ENCODE peak calls at places on chromosome 3, in ten cellular contexts. One of them, this sample, is unnamed.

GRCh38 chr3:151631946-151632345 is 101.8 kb upstream of the AADACL2 start:
- DNase-seq in A549: no peak
- DNase-seq in neural progenitor cell: no peak
- DNase-seq in RWPE2: no peak
- DNase-seq in ovary: no peak
- DNase-seq in CD4-positive, alpha-beta T cell: no peak
- DNase-seq in heart right ventricle: no peak
- DNase-seq in H9: no peak
- DNase-seq in IMR-90: no peak
- DNase-seq in Panc1: no peak
- DNase-seq in this sample: no peak

GRCh38 chr3:194484614-194485013 is 2.2 kb downstream of the ATP13A3 start:
- DNase-seq in A549: no peak
- DNase-seq in neural progenitor cell: no peak
- DNase-seq in RWPE2: no peak
- DNase-seq in ovary: no peak
- DNase-seq in CD4-positive, alpha-beta T cell: no peak
- DNase-seq in heart right ventricle: no peak
- DNase-seq in H9: no peak
- DNase-seq in IMR-90: no peak
- DNase-seq in Panc1: no peak
- DNase-seq in this sample: no peak

GRCh38 chr3:131711114-131711786 is 208.5 kb upstream of the MRPL3 start:
- DNase-seq in A549: no peak
- DNase-seq in neural progenitor cell: no peak
- DNase-seq in RWPE2: no peak
- DNase-seq in ovary: no peak
- DNase-seq in CD4-positive, alpha-beta T cell: no peak
- DNase-seq in heart right ventricle: no peak
- DNase-seq in H9: peak
- DNase-seq in IMR-90: no peak
- DNase-seq in Panc1: no peak
- DNase-seq in this sample: no peak

GRCh38 chr3:113228969-113229368 is 17.6 kb downstream of the BOC start:
- DNase-seq in A549: no peak
- DNase-seq in neural progenitor cell: no peak
- DNase-seq in RWPE2: no peak
- DNase-seq in ovary: no peak
- DNase-seq in CD4-positive, alpha-beta T cell: no peak
- DNase-seq in heart right ventricle: no peak
- DNase-seq in H9: peak
- DNase-seq in IMR-90: no peak
- DNase-seq in Panc1: no peak
- DNase-seq in this sample: no peak

GRCh38 chr3:18223591-18224338 is 201.4 kb downstream of the SATB1 start:
- DNase-seq in A549: no peak
- DNase-seq in neural progenitor cell: no peak
- DNase-seq in RWPE2: no peak
- DNase-seq in ovary: no peak
- DNase-seq in CD4-positive, alpha-beta T cell: no peak
- DNase-seq in heart right ventricle: no peak
- DNase-seq in H9: no peak
- DNase-seq in IMR-90: no peak
- DNase-seq in Panc1: no peak
- DNase-seq in this sample: no peak

GRCh38 chr3:149120051-149120972 is 9.1 kb upstream of the HPS3 start:
- DNase-seq in A549: peak
- DNase-seq in neural progenitor cell: peak
- DNase-seq in RWPE2: no peak
- DNase-seq in ovary: no peak
- DNase-seq in CD4-positive, alpha-beta T cell: no peak
- DNase-seq in heart right ventricle: no peak
- DNase-seq in H9: no peak
- DNase-seq in IMR-90: peak
- DNase-seq in Panc1: peak
- DNase-seq in this sample: peak

GRCh38 chr3:74636981-74637380 is 22.5 kb upstream of the CNTN3 start:
- DNase-seq in A549: no peak
- DNase-seq in neural progenitor cell: no peak
- DNase-seq in RWPE2: no peak
- DNase-seq in ovary: no peak
- DNase-seq in CD4-positive, alpha-beta T cell: no peak
- DNase-seq in heart right ventricle: no peak
- DNase-seq in H9: no peak
- DNase-seq in IMR-90: peak
- DNase-seq in Panc1: no peak
- DNase-seq in this sample: no peak

GRCh38 chr3:170703121-170703588 is 117.3 kb upstream of the SLC7A14 start:
- DNase-seq in A549: no peak
- DNase-seq in neural progenitor cell: no peak
- DNase-seq in RWPE2: no peak
- DNase-seq in ovary: no peak
- DNase-seq in CD4-positive, alpha-beta T cell: no peak
- DNase-seq in heart right ventricle: no peak
- DNase-seq in H9: no peak
- DNase-seq in IMR-90: peak
- DNase-seq in Panc1: no peak
- DNase-seq in this sample: peak

GRCh38 chr3:3119393-3119851 is 7.3 kb upstream of the TRNT1 start:
- DNase-seq in A549: no peak
- DNase-seq in neural progenitor cell: no peak
- DNase-seq in RWPE2: no peak
- DNase-seq in ovary: no peak
- DNase-seq in CD4-positive, alpha-beta T cell: no peak
- DNase-seq in heart right ventricle: no peak
- DNase-seq in H9: no peak
- DNase-seq in IMR-90: no peak
- DNase-seq in Panc1: no peak
- DNase-seq in this sample: no peak

GRCh38 chr3:25151497-25151896 is 276.6 kb upstream of the RARB start:
- DNase-seq in A549: no peak
- DNase-seq in neural progenitor cell: no peak
- DNase-seq in RWPE2: no peak
- DNase-seq in ovary: no peak
- DNase-seq in CD4-positive, alpha-beta T cell: no peak
- DNase-seq in heart right ventricle: no peak
- DNase-seq in H9: no peak
- DNase-seq in IMR-90: no peak
- DNase-seq in Panc1: no peak
- DNase-seq in this sample: peak

GRCh38 chr3:61009025-61009424 is 242.2 kb downstream of the FHIT start:
- DNase-seq in A549: no peak
- DNase-seq in neural progenitor cell: peak
- DNase-seq in RWPE2: no peak
- DNase-seq in ovary: no peak
- DNase-seq in CD4-positive, alpha-beta T cell: no peak
- DNase-seq in heart right ventricle: no peak
- DNase-seq in H9: no peak
- DNase-seq in IMR-90: no peak
- DNase-seq in Panc1: no peak
- DNase-seq in this sample: no peak

GRCh38 chr3:152362086-152362485 is 93.4 kb downstream of the MBNL1 start:
- DNase-seq in A549: no peak
- DNase-seq in neural progenitor cell: peak
- DNase-seq in RWPE2: no peak
- DNase-seq in ovary: no peak
- DNase-seq in CD4-positive, alpha-beta T cell: no peak
- DNase-seq in heart right ventricle: no peak
- DNase-seq in H9: no peak
- DNase-seq in IMR-90: no peak
- DNase-seq in Panc1: no peak
- DNase-seq in this sample: no peak

GRCh38 chr3:135992072-135992471 is 26.5 kb downstream of the PPP2R3A start:
- DNase-seq in A549: no peak
- DNase-seq in neural progenitor cell: no peak
- DNase-seq in RWPE2: no peak
- DNase-seq in ovary: no peak
- DNase-seq in CD4-positive, alpha-beta T cell: no peak
- DNase-seq in heart right ventricle: no peak
- DNase-seq in H9: no peak
- DNase-seq in IMR-90: peak
- DNase-seq in Panc1: peak
- DNase-seq in this sample: peak

GRCh38 chr3:179474480-179474879 is 23.2 kb upstream of the GNB4 start:
- DNase-seq in A549: no peak
- DNase-seq in neural progenitor cell: no peak
- DNase-seq in RWPE2: no peak
- DNase-seq in ovary: no peak
- DNase-seq in CD4-positive, alpha-beta T cell: no peak
- DNase-seq in heart right ventricle: no peak
- DNase-seq in H9: no peak
- DNase-seq in IMR-90: no peak
- DNase-seq in Panc1: no peak
- DNase-seq in this sample: no peak

GRCh38 chr3:109926376-109926775 is 589.0 kb upstream of the DPPA4 start:
- DNase-seq in A549: no peak
- DNase-seq in neural progenitor cell: no peak
- DNase-seq in RWPE2: no peak
- DNase-seq in ovary: no peak
- DNase-seq in CD4-positive, alpha-beta T cell: no peak
- DNase-seq in heart right ventricle: no peak
- DNase-seq in H9: no peak
- DNase-seq in IMR-90: no peak
- DNase-seq in Panc1: no peak
- DNase-seq in this sample: no peak

GRCh38 chr3:4889896-4890295 is 89.3 kb upstream of the BHLHE40 start:
- DNase-seq in A549: no peak
- DNase-seq in neural progenitor cell: no peak
- DNase-seq in RWPE2: no peak
- DNase-seq in ovary: no peak
- DNase-seq in CD4-positive, alpha-beta T cell: no peak
- DNase-seq in heart right ventricle: no peak
- DNase-seq in H9: no peak
- DNase-seq in IMR-90: peak
- DNase-seq in Panc1: no peak
- DNase-seq in this sample: no peak

GRCh38 chr3:143769663-143770062 is 78.6 kb downstream of the SLC9A9 start:
- DNase-seq in A549: no peak
- DNase-seq in neural progenitor cell: no peak
- DNase-seq in RWPE2: no peak
- DNase-seq in ovary: no peak
- DNase-seq in CD4-positive, alpha-beta T cell: no peak
- DNase-seq in heart right ventricle: no peak
- DNase-seq in H9: no peak
- DNase-seq in IMR-90: peak
- DNase-seq in Panc1: no peak
- DNase-seq in this sample: no peak

GRCh38 chr3:5197022-5197421 is 9.5 kb downstream of the EDEM1 start:
- DNase-seq in A549: no peak
- DNase-seq in neural progenitor cell: no peak
- DNase-seq in RWPE2: no peak
- DNase-seq in ovary: no peak
- DNase-seq in CD4-positive, alpha-beta T cell: no peak
- DNase-seq in heart right ventricle: no peak
- DNase-seq in H9: no peak
- DNase-seq in IMR-90: peak
- DNase-seq in Panc1: no peak
- DNase-seq in this sample: peak

GRCh38 chr3:112302881-112303761 is 9.1 kb upstream of the SLC9C1 start:
- DNase-seq in A549: no peak
- DNase-seq in neural progenitor cell: peak
- DNase-seq in RWPE2: no peak
- DNase-seq in ovary: no peak
- DNase-seq in CD4-positive, alpha-beta T cell: no peak
- DNase-seq in heart right ventricle: no peak
- DNase-seq in H9: peak
- DNase-seq in IMR-90: peak
- DNase-seq in Panc1: no peak
- DNase-seq in this sample: no peak

GRCh38 chr3:9820944-9821343 is 10.9 kb downstream of the TTLL3 start:
- DNase-seq in A549: peak
- DNase-seq in neural progenitor cell: peak
- DNase-seq in RWPE2: no peak
- DNase-seq in ovary: no peak
- DNase-seq in CD4-positive, alpha-beta T cell: no peak
- DNase-seq in heart right ventricle: no peak
- DNase-seq in H9: peak
- DNase-seq in IMR-90: peak
- DNase-seq in Panc1: no peak
- DNase-seq in this sample: no peak
- TF ChIP-seq CTCF in A549: peak
- TF ChIP-seq CTCF in neural progenitor cell: peak
- TF ChIP-seq CTCF in RWPE2: peak
- TF ChIP-seq CTCF in ovary: no peak
- TF ChIP-seq CTCF in CD4-positive, alpha-beta T cell: no peak
- TF ChIP-seq CTCF in heart right ventricle: no peak
- TF ChIP-seq CTCF in H9: peak
- TF ChIP-seq CTCF in IMR-90: peak
- TF ChIP-seq CTCF in Panc1: no peak
- TF ChIP-seq CTCF in this sample: peak

GRCh38 chr3:38614091-38614490 is 35.4 kb downstream of the SCN5A start:
- DNase-seq in A549: no peak
- DNase-seq in neural progenitor cell: no peak
- DNase-seq in RWPE2: peak
- DNase-seq in ovary: no peak
- DNase-seq in CD4-positive, alpha-beta T cell: no peak
- DNase-seq in heart right ventricle: no peak
- DNase-seq in H9: no peak
- DNase-seq in IMR-90: no peak
- DNase-seq in Panc1: no peak
- DNase-seq in this sample: no peak
- H3K27ac ChIP-seq in A549: no peak
- H3K27ac ChIP-seq in neural progenitor cell: no peak
- H3K27ac ChIP-seq in RWPE2: no peak
- H3K27ac ChIP-seq in ovary: no peak
- H3K27ac ChIP-seq in CD4-positive, alpha-beta T cell: no peak
- H3K27ac ChIP-seq in heart right ventricle: peak
- H3K27ac ChIP-seq in H9: no peak
- H3K27ac ChIP-seq in IMR-90: no peak
- H3K27ac ChIP-seq in Panc1: no peak
- H3K27ac ChIP-seq in this sample: no peak

GRCh38 chr3:66938338-66938963 is 59.7 kb upstream of the KBTBD8 start:
- DNase-seq in A549: peak
- DNase-seq in neural progenitor cell: peak
- DNase-seq in RWPE2: no peak
- DNase-seq in ovary: no peak
- DNase-seq in CD4-positive, alpha-beta T cell: peak
- DNase-seq in heart right ventricle: no peak
- DNase-seq in H9: peak
- DNase-seq in IMR-90: peak
- DNase-seq in Panc1: peak
- DNase-seq in this sample: peak
- TF ChIP-seq CTCF in A549: peak
- TF ChIP-seq CTCF in neural progenitor cell: peak
- TF ChIP-seq CTCF in RWPE2: peak
- TF ChIP-seq CTCF in ovary: peak
- TF ChIP-seq CTCF in CD4-positive, alpha-beta T cell: peak
- TF ChIP-seq CTCF in heart right ventricle: peak
- TF ChIP-seq CTCF in H9: peak
- TF ChIP-seq CTCF in IMR-90: peak
- TF ChIP-seq CTCF in Panc1: peak
- TF ChIP-seq CTCF in this sample: peak

DNA sequence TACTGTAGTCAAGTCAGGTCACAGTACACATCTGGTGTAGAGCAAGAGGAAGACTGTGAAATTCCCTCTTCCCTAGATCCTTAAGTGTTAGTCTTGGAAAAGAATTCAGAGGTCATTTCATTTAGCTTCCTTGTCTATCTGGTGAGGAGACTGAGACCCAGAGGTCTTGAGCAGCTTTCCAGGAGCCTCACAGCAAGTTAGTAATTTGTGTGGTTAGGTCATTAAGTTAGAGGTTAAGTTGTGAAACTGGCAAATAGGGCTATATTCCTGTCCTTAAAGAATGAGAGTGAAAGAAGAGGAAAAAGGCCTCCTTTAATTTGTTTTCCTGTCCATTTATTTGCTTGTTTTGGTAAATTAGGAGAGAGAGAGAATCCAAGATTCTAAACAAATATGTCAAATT is 9.0 kb downstream of the PODXL2 start:
- DNase-seq in A549: no peak
- DNase-seq in neural progenitor cell: no peak
- DNase-seq in RWPE2: no peak
- DNase-seq in ovary: no peak
- DNase-seq in CD4-positive, alpha-beta T cell: no peak
- DNase-seq in heart right ventricle: no peak
- DNase-seq in H9: no peak
- DNase-seq in IMR-90: no peak
- DNase-seq in Panc1: no peak
- DNase-seq in this sample: no peak
- H3K27ac ChIP-seq in A549: no peak
- H3K27ac ChIP-seq in neural progenitor cell: no peak
- H3K27ac ChIP-seq in RWPE2: no peak
- H3K27ac ChIP-seq in ovary: no peak
- H3K27ac ChIP-seq in CD4-positive, alpha-beta T cell: no peak
- H3K27ac ChIP-seq in heart right ventricle: no peak
- H3K27ac ChIP-seq in H9: no peak
- H3K27ac ChIP-seq in IMR-90: no peak
- H3K27ac ChIP-seq in Panc1: no peak
- H3K27ac ChIP-seq in this sample: no peak